ENCODE peak calls at places on chromosomes 7 and 10, in six cellular contexts. N is foreskin keratinocyte, B is T1000, X is heart left ventricle, Z is Ammon's horn, C is hepatocyte. G is an unnamed sample.

GRCh38 chr10:22259280-22259679 is 41.5 kb upstream of the EBLN1 start:
- DNase-seq in X (no peak), C (no peak), B (no peak), N (no peak), Z (no peak), G (no peak)

GRCh38 chr10:60426425-60426824 is 36.8 kb upstream of the ANK3 start:
- DNase-seq in X (no peak), N (peak; percentile 43), B (no peak), Z (no peak), C (no peak), G (no peak)

GRCh38 chr7:128177768-128178550 is 63.1 kb upstream of the LEP start:
- DNase-seq in X (no peak), C (no peak), N (no peak), B (no peak), Z (no peak), G (no peak)

GRCh38 chr7:78261302-78261701 is 462.7 kb downstream of the PHTF2 start:
- DNase-seq in N (no peak), Z (no peak), X (no peak), C (no peak), B (no peak), G (no peak)

GRCh38 chr7:16492513-16493062 is 27.1 kb upstream of the SOSTDC1 start:
- DNase-seq in N (peak; percentile 20), X (no peak), Z (no peak), C (peak; percentile 46), B (no peak), G (no peak)

GRCh38 chr7:102285541-102286236 is 979 bp upstream of the SH2B2 start:
- DNase-seq in B (no peak), Z (no peak), N (no peak), X (no peak), C (no peak), G (no peak)

GRCh38 chr7:4765776-4766490 is 9.5 kb upstream of the AP5Z1 start:
- DNase-seq in X (no peak), C (no peak), Z (no peak), N (no peak), B (no peak), G (no peak)

GRCh38 chr7:82595176-82595575 is 151.6 kb upstream of the CACNA2D1 start:
- DNase-seq in C (no peak), Z (no peak), B (no peak), X (no peak), N (no peak), G (no peak)

GRCh38 chr7:110839866-110840265 is 251.1 kb upstream of the LRRN3 start:
- DNase-seq in X (peak; percentile 22), Z (peak; percentile 23), B (no peak), N (no peak), C (peak; percentile 57), G (no peak)

GRCh38 chr10:4229106-4229505 is 444.1 kb upstream of the KLF6 start:
- DNase-seq in C (no peak), B (no peak), X (no peak), N (no peak), Z (no peak), G (no peak)

GRCh38 chr7:151888079-151888673 is 11.3 kb upstream of the PRKAG2 start:
- DNase-seq in Z (no peak), B (no peak), C (no peak), X (no peak), N (no peak), G (no peak)

GRCh38 chr7:43650457-43651052 is 67.6 kb downstream of the STK17A start:
- DNase-seq in X (no peak), C (no peak), B (no peak), N (no peak), Z (no peak), G (no peak)

GRCh38 chr10:110863361-110863760 is 8.4 kb upstream of the PDCD4 start:
- DNase-seq in N (no peak), C (no peak), B (no peak), X (no peak), Z (no peak), G (no peak)

G was measured in stimulated activated naive CD4-positive, alpha-beta T cell.